ENCODE peak calls at places on chromosomes 13 and 19, in six cellular contexts. P is WTC11; U is stimulated activated CD4-positive, alpha-beta T cell treated with anti-CD3 and anti-CD28 coated beads, Interleukin-4, amount 100 ng/mL, for 48 hours; B is ELR; V is AG20443; G is AG10803. A is an unnamed sample.

GRCh38 chr13:29754486-29754806 is 96.0 kb downstream of the UBL3 start:
- DNase-seq in P (peak; percentile 23), G (peak; percentile 47), V (peak; percentile 17), U (no peak), B (peak; percentile 39), A (no peak)

GRCh38 chr13:80084086-80084676 is 256.7 kb downstream of the SPRY2 start:
- DNase-seq in U (no peak), P (no peak), V (peak; percentile 73), B (peak; percentile 87), G (peak; percentile 99), A (no peak)

GRCh38 chr13:37701972-37702371 is 103.4 kb upstream of the POSTN start:
- DNase-seq in B (peak; percentile 96), G (peak; percentile 98), U (no peak), V (peak; percentile 84), P (no peak), A (no peak)

GRCh38 chr19:10418281-10419199 is 1.8 kb upstream of the PDE4A start:
- DNase-seq in U (no peak), P (peak; percentile 37), V (peak; percentile 24), B (peak; percentile 13), G (no peak), A (peak; percentile 63)

GRCh38 chr13:45119469-45119989 is 781 bp upstream of the GTF2F2 start:
- DNase-seq in B (peak; percentile 58), V (peak; percentile 48), U (peak; percentile 27), P (no peak), G (peak; percentile 59), A (no peak)

GRCh38 chr13:77533875-77534788 is 1.4 kb upstream of the SCEL start:
- DNase-seq in U (no peak), G (no peak), V (no peak), P (no peak), B (no peak), A (no peak)

GRCh38 chr13:66855110-66855509 is 375.0 kb downstream of the PCDH9 start:
- DNase-seq in P (no peak), G (no peak), V (no peak), U (no peak), B (peak; percentile 17), A (no peak)

GRCh38 chr13:105074756-105075155 is 1460.7 kb downstream of the EFNB2 start:
- DNase-seq in B (no peak), P (no peak), G (no peak), U (no peak), V (no peak), A (no peak)

GRCh38 chr19:42589792-42590191 is 4.9 kb downstream of the CEACAM8 start:
- DNase-seq in V (no peak), U (no peak), G (no peak), B (no peak), P (no peak), A (no peak)

GRCh38 chr19:18461471-18461870 is 23.5 kb upstream of the ISYNA1 start:
- DNase-seq in V (no peak), P (no peak), B (no peak), G (no peak), U (no peak), A (no peak)

GRCh38 chr19:5628470-5628869 is 5.6 kb downstream of the SAFB start:
- DNase-seq in V (peak; percentile 66), P (no peak), U (no peak), B (no peak), G (peak; percentile 81), A (no peak)

A was measured in D341Med.